ENCODE peak calls at places on chromosomes 6 and 20, in six cellular contexts. D is tibial nerve, F is tibial artery, W is left ventricle myocardium inferior, K is cardiac fibroblast, P is Peyer's patch. E is an unnamed sample.

GRCh38 chr6:48564036-48564820 is 453.2 kb upstream of the PTCHD4 start:
- DNase-seq in K (no peak), W (no peak), D (no peak), P (no peak), F (no peak), E (no peak)

GRCh38 chr6:88443554-88443953 is 277.4 kb upstream of the CNR1 start:
- DNase-seq in P (no peak), D (no peak), F (no peak), K (no peak), W (no peak), E (no peak)

GRCh38 chr6:38137609-38138008 is 318.1 kb downstream of the ZFAND3 start:
- DNase-seq in D (no peak), K (no peak), F (no peak), W (no peak), P (no peak), E (no peak)

GRCh38 chr6:51479296-51479695 is 608.1 kb downstream of the PKHD1 start:
- DNase-seq in F (no peak), W (no peak), K (no peak), D (no peak), P (no peak), E (no peak)

GRCh38 chr6:111096246-111096645 is 8.9 kb downstream of the SLC16A10 start:
- DNase-seq in F (no peak), W (no peak), D (no peak), K (no peak), P (peak), E (no peak)

GRCh38 chr20:37886851-37887297 is 16.1 kb upstream of the VSTM2L start:
- DNase-seq in W (peak), F (no peak), P (no peak), K (peak), D (no peak), E (no peak)

GRCh38 chr6:20173833-20174796 is 38.2 kb downstream of the MBOAT1 start:
- DNase-seq in K (no peak), P (no peak), D (no peak), W (no peak), F (no peak), E (no peak)

GRCh38 chr6:55853008-55854001 is 22.1 kb downstream of the BMP5 start:
- DNase-seq in W (no peak), F (no peak), P (no peak), D (no peak), K (no peak), E (no peak)

GRCh38 chr6:134176283-134176975 is 124.0 kb upstream of the SLC2A12 start:
- DNase-seq in W (peak), K (peak), D (no peak), P (peak), F (peak), E (peak)

GRCh38 chr6:165231581-165232276 is 77.7 kb downstream of the C6orf118 start:
- DNase-seq in P (no peak), K (peak), W (no peak), F (no peak), D (no peak), E (no peak)

GRCh38 chr6:150029276-150029675 is 3.9 kb upstream of the RAET1L start:
- DNase-seq in P (no peak), F (no peak), D (no peak), K (no peak), W (no peak), E (no peak)

GRCh38 chr6:132931937-132932336 is 117.6 kb downstream of the RPS12 start:
- DNase-seq in F (no peak), P (no peak), W (no peak), K (peak), D (peak), E (no peak)

GRCh38 chr20:56506103-56506502 is 18.4 kb upstream of the FAM209A start:
- DNase-seq in K (peak), F (no peak), W (no peak), P (no peak), D (no peak), E (no peak)

GRCh38 chr20:45595235-45595634 is 16.2 kb upstream of the WFDC8 start:
- DNase-seq in D (no peak), K (no peak), W (no peak), F (no peak), P (no peak), E (no peak)

GRCh38 chr6:135281227-135281626 is 100.1 kb downstream of the MYB start:
- DNase-seq in F (peak), P (no peak), K (no peak), D (no peak), W (no peak), E (no peak)

GRCh38 chr6:149864578-149865535 is 698 bp upstream of the LRP11 start:
- DNase-seq in F (peak), K (peak), D (no peak), W (no peak), P (no peak), E (no peak)

GRCh38 chr6:74114428-74114827 is 418.4 kb downstream of the CD109 start:
- DNase-seq in P (no peak), D (no peak), K (no peak), W (no peak), F (no peak), E (no peak)

GRCh38 chr6:167420858-167421766 is 96.2 kb downstream of the TTLL2 start:
- DNase-seq in W (no peak), K (no peak), D (no peak), P (peak), F (no peak), E (no peak)

GRCh38 chr6:116461563-116462507 is 660 bp downstream of the CALHM6 start:
- DNase-seq in P (peak), F (no peak), W (peak), D (no peak), K (peak), E (no peak)

GRCh38 chr20:7859371-7859802 is 80.9 kb downstream of the HAO1 start:
- DNase-seq in K (peak), W (no peak), F (no peak), D (no peak), P (no peak), E (no peak)

GRCh38 chr20:18724077-18724476 is 89.5 kb upstream of the SCP2D1 start:
- DNase-seq in K (no peak), P (no peak), F (no peak), W (no peak), D (no peak), E (no peak)
- TF ChIP-seq CTCF in K (no peak), P (no peak), F (no peak), W (no peak), D (no peak), E (no peak)

GRCh38 chr6:52575490-52575868 is 1.4 kb downstream of the TRAM2 start:
- DNase-seq in K (peak), F (no peak), D (no peak), W (no peak), P (no peak), E (no peak)

GRCh38 chr6:52571099-52571755 is 5.6 kb downstream of the TRAM2 start:
- DNase-seq in K (no peak), W (no peak), F (peak), D (no peak), P (no peak), E (no peak)

GRCh38 chr6:52574709-52575489 is 2.0 kb downstream of the TRAM2 start:
- DNase-seq in P (peak), W (no peak), K (peak), F (peak), D (peak), E (peak)

GRCh38 chr6:52572536-52572935 is 4.3 kb downstream of the TRAM2 start:
- DNase-seq in K (no peak), P (no peak), F (no peak), D (no peak), W (no peak), E (no peak)

DNA sequence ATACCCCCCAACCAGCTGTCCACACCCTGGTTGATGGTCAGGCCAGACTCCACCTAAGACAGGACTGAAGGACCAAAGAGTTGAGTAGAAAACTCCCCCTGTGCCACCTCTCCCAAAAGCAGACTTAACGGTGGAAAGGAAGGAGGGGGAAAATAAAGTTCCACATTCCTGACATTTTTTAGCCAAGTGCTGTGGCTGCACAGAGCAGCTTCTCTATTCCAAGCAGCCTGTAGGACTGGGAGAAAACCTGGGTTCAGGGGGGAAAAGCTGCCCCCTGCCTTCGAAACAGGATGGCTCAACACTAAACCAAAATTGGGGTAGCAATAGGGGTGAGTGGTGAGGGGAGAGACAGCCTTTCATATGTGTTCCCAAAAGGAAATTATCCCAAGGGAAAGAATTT is 3.6 kb downstream of the TRAM2 start:
- DNase-seq in P (no peak), K (peak), D (no peak), F (no peak), W (no peak), E (no peak)
- H3K4me3 ChIP-seq in P (no peak), K (peak), D (peak), F (peak), W (no peak), E (no peak)

GRCh38 chr20:62845818-62846527 is 15.6 kb downstream of the TCFL5 start:
- DNase-seq in D (no peak), F (no peak), W (peak), K (no peak), P (no peak), E (no peak)

GRCh38 chr20:62846528-62846890 is 15.1 kb downstream of the TCFL5 start:
- DNase-seq in W (no peak), P (no peak), K (no peak), F (no peak), D (no peak), E (no peak)

GRCh38 chr20:62844182-62844581 is 17.4 kb downstream of the TCFL5 start:
- DNase-seq in D (no peak), F (no peak), W (no peak), K (no peak), P (no peak), E (no peak)

GRCh38 chr20:62843656-62844055 is 18.0 kb downstream of the TCFL5 start:
- DNase-seq in P (no peak), F (no peak), K (no peak), D (no peak), W (no peak), E (no peak)

GRCh38 chr20:62845416-62845815 is 16.2 kb downstream of the TCFL5 start:
- DNase-seq in P (no peak), D (no peak), W (no peak), F (no peak), K (no peak), E (no peak)
- TF ChIP-seq CTCF in P (no peak), D (no peak), W (no peak), F (no peak), K (no peak), E (no peak)

GRCh38 chr6:42726485-42727083 is 4.2 kb upstream of the PRPH2 start:
- DNase-seq in D (peak), W (peak), P (no peak), K (peak), F (peak), E (peak)
- H3K4me3 ChIP-seq in D (peak), W (peak), P (peak), K (peak), F (peak), E (peak)

GRCh38 chr6:108251252-108251651 is 9.6 kb downstream of the SNX3 start:
- DNase-seq in K (no peak), W (no peak), P (no peak), F (no peak), D (no peak), E (no peak)

GRCh38 chr6:108250240-108250866 is 10.5 kb downstream of the SNX3 start:
- DNase-seq in F (no peak), D (no peak), K (peak), P (no peak), W (no peak), E (no peak)

GRCh38 chr6:108252055-108252454 is 8.8 kb downstream of the SNX3 start:
- DNase-seq in K (no peak), W (no peak), D (no peak), P (no peak), F (no peak), E (no peak)

GRCh38 chr6:108243836-108244235 is 17.0 kb downstream of the SNX3 start:
- DNase-seq in P (no peak), K (peak), W (no peak), F (no peak), D (no peak), E (no peak)

GRCh38 chr6:108247965-108248536 is 12.8 kb downstream of the SNX3 start:
- DNase-seq in K (no peak), D (no peak), F (no peak), P (no peak), W (no peak), E (no peak)
- TF ChIP-seq CTCF in K (no peak), D (no peak), F (no peak), P (no peak), W (no peak), E (no peak)

DNA sequence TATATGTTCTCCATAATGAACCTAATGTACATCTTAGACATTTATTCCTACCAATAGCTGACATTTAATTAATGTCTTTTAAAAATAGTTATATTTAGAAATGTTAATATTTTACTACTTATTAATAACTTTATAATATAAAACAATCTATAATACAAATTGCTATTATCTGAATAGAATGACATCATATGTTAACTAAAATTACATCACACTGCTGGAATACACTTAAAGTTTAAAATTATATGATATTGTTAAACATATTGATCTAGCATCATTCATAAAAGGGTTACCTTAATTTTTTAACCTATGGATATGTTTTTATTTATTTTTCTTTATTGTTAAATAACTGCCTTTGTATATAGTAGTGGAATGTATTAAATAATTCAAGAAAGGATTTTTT is 660.2 kb upstream of the ADGRB3 start:
- DNase-seq in K (no peak), F (no peak), D (no peak), P (no peak), W (no peak), E (no peak)
- H3K4me3 ChIP-seq in K (no peak), F (no peak), D (no peak), P (no peak), W (no peak), E (no peak)

GRCh38 chr20:43191143-43191542 is 1.4 kb upstream of the PTPRT start:
- DNase-seq in D (no peak), P (no peak), K (no peak), F (no peak), W (no peak), E (no peak)

GRCh38 chr20:43193443-43193842 is 3.7 kb upstream of the PTPRT start:
- DNase-seq in D (no peak), P (no peak), W (no peak), K (no peak), F (no peak), E (no peak)

GRCh38 chr20:43194187-43194586 is 4.5 kb upstream of the PTPRT start:
- DNase-seq in W (no peak), D (no peak), K (no peak), F (no peak), P (no peak), E (no peak)

GRCh38 chr20:43190332-43190953 is 737 bp upstream of the PTPRT start:
- DNase-seq in D (no peak), F (no peak), K (no peak), P (no peak), W (no peak), E (no peak)

GRCh38 chr20:43191946-43192847 is 2.5 kb upstream of the PTPRT start:
- DNase-seq in F (no peak), W (no peak), K (no peak), D (no peak), P (no peak), E (no peak)
- TF ChIP-seq CTCF in F (no peak), W (peak), K (peak), D (no peak), P (peak), E (no peak)

GRCh38 chr6:24909281-24910216 is 26.2 kb downstream of the RIPOR2 start:
- DNase-seq in K (no peak), W (no peak), F (no peak), P (no peak), D (no peak), E (no peak)

GRCh38 chr6:24910331-24910849 is 25.4 kb downstream of the RIPOR2 start:
- DNase-seq in K (peak), F (no peak), P (no peak), W (peak), D (no peak), E (no peak)

GRCh38 chr6:24908555-24908954 is 27.2 kb downstream of the RIPOR2 start:
- DNase-seq in K (no peak), F (no peak), W (no peak), D (no peak), P (no peak), E (no peak)

GRCh38 chr6:24910850-24911712 is 24.7 kb downstream of the RIPOR2 start:
- DNase-seq in P (peak), K (peak), W (peak), D (peak), F (peak), E (peak)

DNA sequence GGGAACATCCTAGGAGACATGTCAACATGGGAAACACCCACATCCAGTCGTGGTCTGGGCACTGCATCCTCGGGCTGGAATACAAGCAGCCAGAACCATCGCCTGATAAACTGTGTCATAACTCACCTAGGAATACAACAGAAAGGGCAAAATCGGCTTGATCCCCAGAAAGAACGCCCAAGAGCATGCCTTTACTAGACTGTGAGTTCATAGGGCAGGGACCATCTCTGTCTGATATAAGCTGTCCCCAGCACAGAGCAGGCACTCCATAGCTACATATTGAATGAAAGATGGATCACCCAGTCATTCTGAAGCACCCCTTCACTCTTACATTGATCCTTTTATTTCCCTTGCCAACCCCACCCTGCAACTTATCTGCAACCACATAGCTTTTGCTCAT is 23.8 kb downstream of the RIPOR2 start:
- DNase-seq in D (no peak), P (no peak), W (no peak), F (no peak), K (no peak), E (no peak)
- H3K4me3 ChIP-seq in D (peak), P (no peak), W (peak), F (no peak), K (no peak), E (no peak)

DNA sequence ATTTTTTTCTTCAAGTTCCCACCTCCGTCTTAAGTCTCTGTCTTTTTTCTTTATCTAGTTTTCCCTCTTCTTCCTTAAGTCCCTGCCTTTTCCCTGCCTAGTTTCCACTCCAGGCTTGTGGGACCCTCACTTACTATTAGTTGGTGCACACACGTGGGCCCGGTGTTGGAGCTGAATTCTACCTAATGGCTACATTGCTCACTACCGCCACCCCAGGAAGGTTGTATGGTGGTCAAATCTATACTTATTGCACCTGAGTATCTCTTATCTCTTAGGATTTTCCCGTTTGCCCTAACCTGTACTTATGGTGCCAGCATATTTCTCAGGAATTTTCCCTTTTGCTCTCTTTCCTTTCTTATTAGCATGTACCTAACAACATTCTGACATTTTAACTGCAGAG is 692.8 kb downstream of the EPM2A start:
- DNase-seq in W (no peak), K (no peak), F (no peak), D (no peak), P (no peak), E (no peak)
- TF ChIP-seq CTCF in W (no peak), K (peak), F (no peak), D (no peak), P (no peak), E (no peak)

DNA sequence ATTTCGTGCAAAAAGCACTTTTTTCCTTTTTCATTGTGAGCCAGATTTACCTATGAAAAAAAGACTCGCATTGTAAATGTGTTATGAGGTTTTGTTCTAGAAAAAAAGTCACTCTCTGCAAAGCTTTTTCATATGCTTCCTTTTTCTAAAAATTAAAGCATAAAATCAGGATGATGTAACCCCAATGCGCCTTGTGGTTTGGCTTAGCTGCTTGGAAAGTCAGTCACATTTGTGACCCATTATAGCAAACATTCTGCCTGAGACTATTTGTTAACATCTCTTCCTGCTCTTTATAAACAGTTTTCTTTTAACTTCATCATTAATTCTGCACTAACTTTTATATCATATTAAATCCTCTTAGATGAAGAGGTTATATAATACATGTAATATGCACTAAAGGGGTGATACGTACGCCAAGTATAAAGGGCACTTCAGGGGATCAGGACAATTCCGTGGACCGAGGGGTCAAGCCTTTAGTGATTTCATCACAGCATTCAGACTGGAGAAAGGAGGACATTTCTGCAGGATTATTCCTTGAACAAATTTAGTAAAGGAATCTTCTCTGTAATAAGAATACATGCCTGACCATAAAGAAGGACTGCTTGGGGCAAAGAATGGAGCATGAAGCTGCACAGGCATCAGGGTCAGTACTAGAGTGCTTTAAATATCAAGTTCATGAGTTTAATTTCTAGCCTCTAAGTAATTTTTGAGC is 48.1 kb upstream of the SMLR1 start:
- DNase-seq in K (peak), P (no peak), D (no peak), F (no peak), W (no peak), E (no peak)
- H3K4me3 ChIP-seq in K (peak), P (no peak), D (peak), F (no peak), W (peak), E (no peak)